ENCODE peak calls at places on chromosome 9, in five cellular contexts. X is NCI-H510A treated with DMSO at 0.1 percent for 48 hours, J is NCI-H774, N is left ventricle myocardium inferior, P is coronary artery. V is an unnamed sample.

GRCh38 chr9:128805661-128806060 is 12.6 kb upstream of the ENDOG start:
- DNase-seq in X (no peak), J (no peak), N (no peak), P (no peak), V (no peak)

GRCh38 chr9:21558627-21559401 is 76.7 kb upstream of the IFNE start:
- DNase-seq in X (no peak), J (no peak), N (no peak), P (no peak), V (no peak)

GRCh38 chr9:136720887-136721338 is 8.5 kb downstream of the DIPK1B start:
- DNase-seq in X (no peak), J (no peak), N (no peak), P (no peak), V (no peak)

GRCh38 chr9:12916037-12916436 is 141.2 kb downstream of the LURAP1L start:
- DNase-seq in X (no peak), J (no peak), N (no peak), P (no peak), V (peak)

GRCh38 chr9:121947683-121948300 is 145.3 kb downstream of the TTLL11 start:
- DNase-seq in X (no peak), J (peak), N (no peak), P (no peak), V (no peak)

GRCh38 chr9:77981332-77981731 is 50.3 kb downstream of the GNAQ start:
- DNase-seq in X (no peak), J (no peak), N (no peak), P (no peak), V (peak)

GRCh38 chr9:81032030-81032572 is 657.2 kb downstream of the TLE1 start:
- DNase-seq in X (no peak), J (no peak), N (no peak), P (no peak), V (peak)

GRCh38 chr9:36960575-36960955 is 73.5 kb downstream of the PAX5 start:
- DNase-seq in X (no peak), J (no peak), N (no peak), P (no peak), V (no peak)

GRCh38 chr9:130283514-130284248 is 18.1 kb downstream of the HMCN2 start:
- DNase-seq in X (no peak), J (peak), N (no peak), P (no peak), V (no peak)

GRCh38 chr9:122124048-122124447 is 30.9 kb upstream of the TTLL11 start:
- DNase-seq in X (no peak), J (no peak), N (no peak), P (no peak), V (no peak)

GRCh38 chr9:92725266-92725545 is 39.4 kb downstream of the BICD2 start:
- DNase-seq in X (no peak), J (no peak), N (no peak), P (no peak), V (no peak)

GRCh38 chr9:118618744-118619299 is 750.4 kb downstream of the BRINP1 start:
- DNase-seq in X (no peak), J (no peak), N (no peak), P (no peak), V (no peak)

GRCh38 chr9:33172256-33172678 is 5.1 kb upstream of the B4GALT1 start:
- DNase-seq in X (no peak), J (no peak), N (no peak), P (peak), V (no peak)

GRCh38 chr9:7656648-7657047 is 142.9 kb downstream of the DMAC1 start:
- DNase-seq in X (no peak), J (peak), N (no peak), P (no peak), V (peak)

GRCh38 chr9:13386935-13387667 is 107.6 kb upstream of the MPDZ start:
- DNase-seq in X (no peak), J (no peak), N (no peak), P (no peak), V (peak)

GRCh38 chr9:134641173-134641985 is at the start of gene COL5A1:
- DNase-seq in X (no peak), J (no peak), N (peak), P (peak), V (peak)

GRCh38 chr9:16627967-16628366 is 242.5 kb downstream of the BNC2 start:
- DNase-seq in X (no peak), J (no peak), N (peak), P (no peak), V (peak)

GRCh38 chr9:127384016-127384730 is 12.8 kb upstream of the SLC2A8 start:
- DNase-seq in X (no peak), J (no peak), N (no peak), P (peak), V (no peak)

GRCh38 chr9:127803507-127804352 is 1.0 kb downstream of the FPGS start:
- DNase-seq in X (no peak), J (peak), N (no peak), P (no peak), V (no peak)

GRCh38 chr9:113299800-113300292 is 3.3 kb downstream of the RNF183 start:
- DNase-seq in X (peak), J (peak), N (no peak), P (no peak), V (no peak)

GRCh38 chr9:99433555-99433954 is 211.5 kb downstream of the SEC61B start:
- DNase-seq in X (no peak), J (no peak), N (no peak), P (no peak), V (no peak)

GRCh38 chr9:14320272-14321245 is 6.6 kb upstream of the NFIB start:
- DNase-seq in X (no peak), J (peak), N (peak), P (no peak), V (peak)

GRCh38 chr9:14275331-14275730 is 38.6 kb downstream of the NFIB start:
- DNase-seq in X (no peak), J (no peak), N (no peak), P (no peak), V (no peak)

GRCh38 chr9:76136986-76137385 is 246.5 kb downstream of the PCSK5 start:
- DNase-seq in X (no peak), J (no peak), N (no peak), P (no peak), V (peak)

GRCh38 chr9:92947268-92948031 is at the start of gene FGD3:
- DNase-seq in X (peak), J (peak), N (no peak), P (no peak), V (no peak)

GRCh38 chr9:13023498-13023897 is 248.7 kb downstream of the LURAP1L start:
- DNase-seq in X (no peak), J (no peak), N (no peak), P (no peak), V (peak)

GRCh38 chr9:121929893-121930875 is 162.9 kb downstream of the TTLL11 start:
- DNase-seq in X (no peak), J (peak), N (no peak), P (no peak), V (no peak)

V was measured in astrocyte of the cerebellum.